ENCODE peak calls at places on chromosomes 5 and 9, in seven cellular contexts. One of them, this sample, is unnamed. For H3K36me3, the result is how much of the 10 kb centered on the place peaks cover.

GRCh38 chr5:1017691-1018455 is 9.3 kb downstream of the NKD2 start:
- DNase-seq in uterus: no peak
- DNase-seq in astrocyte: no peak
- DNase-seq in neural progenitor cell: no peak
- DNase-seq in PC-9: no peak
- DNase-seq in effector memory CD4-positive, alpha-beta T cell: no peak
- DNase-seq in cardiac muscle cell: no peak
- DNase-seq in this sample: peak

GRCh38 chr9:33179298-33179697 is 12.2 kb upstream of the B4GALT1 start:
- DNase-seq in uterus: no peak
- DNase-seq in astrocyte: no peak
- DNase-seq in effector memory CD4-positive, alpha-beta T cell: no peak
- DNase-seq in cardiac muscle cell: no peak
- DNase-seq in neural progenitor cell: no peak
- DNase-seq in PC-9: no peak
- DNase-seq in this sample: no peak

GRCh38 chr5:149667084-149667826 is 62.9 kb upstream of the PPARGC1B start:
- DNase-seq in uterus: no peak
- DNase-seq in effector memory CD4-positive, alpha-beta T cell: no peak
- DNase-seq in PC-9: peak
- DNase-seq in neural progenitor cell: peak
- DNase-seq in astrocyte: no peak
- DNase-seq in cardiac muscle cell: no peak
- DNase-seq in this sample: no peak

GRCh38 chr5:26482817-26483375 is 555.5 kb downstream of the CDH9 start:
- DNase-seq in uterus: no peak
- DNase-seq in astrocyte: no peak
- DNase-seq in effector memory CD4-positive, alpha-beta T cell: no peak
- DNase-seq in PC-9: peak
- DNase-seq in cardiac muscle cell: peak
- DNase-seq in neural progenitor cell: peak
- DNase-seq in this sample: no peak

GRCh38 chr9:14213504-14213903 is 100.4 kb downstream of the NFIB start:
- DNase-seq in uterus: no peak
- DNase-seq in cardiac muscle cell: no peak
- DNase-seq in effector memory CD4-positive, alpha-beta T cell: no peak
- DNase-seq in PC-9: no peak
- DNase-seq in neural progenitor cell: no peak
- DNase-seq in astrocyte: no peak
- DNase-seq in this sample: no peak

GRCh38 chr5:8650197-8650596 is 781.2 kb downstream of the MTRR start:
- DNase-seq in PC-9: no peak
- DNase-seq in uterus: no peak
- DNase-seq in effector memory CD4-positive, alpha-beta T cell: no peak
- DNase-seq in astrocyte: peak
- DNase-seq in cardiac muscle cell: no peak
- DNase-seq in neural progenitor cell: no peak
- DNase-seq in this sample: no peak

GRCh38 chr5:73501406-73501805 is 3.2 kb downstream of the BTF3 start:
- DNase-seq in cardiac muscle cell: no peak
- DNase-seq in PC-9: no peak
- DNase-seq in neural progenitor cell: no peak
- DNase-seq in effector memory CD4-positive, alpha-beta T cell: no peak
- DNase-seq in astrocyte: no peak
- DNase-seq in uterus: no peak
- DNase-seq in this sample: no peak

GRCh38 chr9:134424818-134425217 is 98.6 kb downstream of the RXRA start:
- DNase-seq in PC-9: no peak
- DNase-seq in uterus: no peak
- DNase-seq in cardiac muscle cell: no peak
- DNase-seq in astrocyte: no peak
- DNase-seq in neural progenitor cell: no peak
- DNase-seq in effector memory CD4-positive, alpha-beta T cell: no peak
- DNase-seq in this sample: no peak

GRCh38 chr9:36470891-36471290 is 70.8 kb upstream of the RNF38 start:
- DNase-seq in PC-9: peak
- DNase-seq in astrocyte: peak
- DNase-seq in cardiac muscle cell: no peak
- DNase-seq in effector memory CD4-positive, alpha-beta T cell: peak
- DNase-seq in uterus: peak
- DNase-seq in neural progenitor cell: no peak
- DNase-seq in this sample: peak

GRCh38 chr9:136023401-136024225 is 62.4 kb upstream of the UBAC1 start:
- DNase-seq in uterus: peak
- DNase-seq in PC-9: no peak
- DNase-seq in neural progenitor cell: no peak
- DNase-seq in cardiac muscle cell: no peak
- DNase-seq in effector memory CD4-positive, alpha-beta T cell: no peak
- DNase-seq in astrocyte: peak
- DNase-seq in this sample: peak

GRCh38 chr9:17121264-17121663 is 13.6 kb upstream of the CNTLN start:
- DNase-seq in uterus: no peak
- DNase-seq in cardiac muscle cell: no peak
- DNase-seq in effector memory CD4-positive, alpha-beta T cell: no peak
- DNase-seq in PC-9: no peak
- DNase-seq in neural progenitor cell: no peak
- DNase-seq in astrocyte: no peak
- DNase-seq in this sample: no peak

GRCh38 chr9:132748450-132748849 is 78.2 kb downstream of the GTF3C4 start:
- DNase-seq in cardiac muscle cell: no peak
- DNase-seq in uterus: no peak
- DNase-seq in PC-9: no peak
- DNase-seq in astrocyte: no peak
- DNase-seq in effector memory CD4-positive, alpha-beta T cell: no peak
- DNase-seq in neural progenitor cell: no peak
- DNase-seq in this sample: no peak

GRCh38 chr5:76576468-76576867 is 46.7 kb downstream of the F2RL2 start:
- DNase-seq in neural progenitor cell: no peak
- DNase-seq in uterus: no peak
- DNase-seq in PC-9: no peak
- DNase-seq in cardiac muscle cell: no peak
- DNase-seq in effector memory CD4-positive, alpha-beta T cell: no peak
- DNase-seq in astrocyte: no peak
- DNase-seq in this sample: no peak

GRCh38 chr5:76571595-76571994 is 51.6 kb downstream of the F2RL2 start:
- DNase-seq in uterus: no peak
- DNase-seq in astrocyte: no peak
- DNase-seq in effector memory CD4-positive, alpha-beta T cell: no peak
- DNase-seq in cardiac muscle cell: no peak
- DNase-seq in PC-9: no peak
- DNase-seq in neural progenitor cell: no peak
- DNase-seq in this sample: no peak
- H3K4me3 ChIP-seq in uterus: no peak
- H3K4me3 ChIP-seq in astrocyte: no peak
- H3K4me3 ChIP-seq in effector memory CD4-positive, alpha-beta T cell: no peak
- H3K4me3 ChIP-seq in cardiac muscle cell: no peak
- H3K4me3 ChIP-seq in PC-9: no peak
- H3K4me3 ChIP-seq in neural progenitor cell: no peak
- H3K4me3 ChIP-seq in this sample: no peak

GRCh38 chr9:104747565-104748358 is at the start of gene NIPSNAP3A:
- DNase-seq in astrocyte: peak
- DNase-seq in PC-9: peak
- DNase-seq in neural progenitor cell: peak
- DNase-seq in cardiac muscle cell: peak
- DNase-seq in uterus: peak
- DNase-seq in effector memory CD4-positive, alpha-beta T cell: peak
- DNase-seq in this sample: peak
- H3K27ac ChIP-seq in astrocyte: peak
- H3K27ac ChIP-seq in PC-9: peak
- H3K27ac ChIP-seq in neural progenitor cell: no peak
- H3K27ac ChIP-seq in cardiac muscle cell: peak
- H3K27ac ChIP-seq in uterus: peak
- H3K27ac ChIP-seq in effector memory CD4-positive, alpha-beta T cell: peak
- H3K27ac ChIP-seq in this sample: peak

DNA sequence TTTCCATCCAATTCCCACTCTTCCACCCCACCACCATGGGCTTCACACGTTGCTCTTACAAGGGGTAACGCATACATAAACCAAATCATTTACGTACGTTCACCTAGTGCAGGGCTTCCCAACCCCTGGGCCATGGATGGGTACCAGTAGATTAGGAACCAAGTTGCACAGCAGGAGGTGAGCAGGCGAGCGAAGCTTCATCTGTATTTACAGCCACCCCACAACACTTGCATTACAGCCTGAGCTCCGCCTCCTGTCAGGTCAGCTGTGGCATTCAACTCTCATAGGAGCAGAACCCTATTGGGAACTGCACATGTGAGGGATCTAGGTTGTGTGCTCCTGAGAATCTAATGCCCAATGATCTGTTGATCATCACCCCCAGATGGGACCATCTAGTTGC is 82.3 kb downstream of the CEMIP2 start:
- DNase-seq in uterus: no peak
- DNase-seq in PC-9: no peak
- DNase-seq in cardiac muscle cell: no peak
- DNase-seq in astrocyte: no peak
- DNase-seq in neural progenitor cell: no peak
- DNase-seq in effector memory CD4-positive, alpha-beta T cell: no peak
- DNase-seq in this sample: no peak
- H3K36me3 ChIP-seq in uterus: under half
- H3K36me3 ChIP-seq in PC-9: under half
- H3K36me3 ChIP-seq in cardiac muscle cell: under half
- H3K36me3 ChIP-seq in astrocyte: under half
- H3K36me3 ChIP-seq in neural progenitor cell: under half
- H3K36me3 ChIP-seq in effector memory CD4-positive, alpha-beta T cell: under half
- H3K36me3 ChIP-seq in this sample: under half

GRCh38 chr5:42991477-42992034 is 48.6 kb downstream of the ANXA2R start:
- DNase-seq in cardiac muscle cell: no peak
- DNase-seq in astrocyte: peak
- DNase-seq in neural progenitor cell: no peak
- DNase-seq in uterus: no peak
- DNase-seq in effector memory CD4-positive, alpha-beta T cell: no peak
- DNase-seq in PC-9: no peak
- DNase-seq in this sample: no peak

GRCh38 chr5:42990892-42991291 is 49.2 kb downstream of the ANXA2R start:
- DNase-seq in PC-9: no peak
- DNase-seq in cardiac muscle cell: no peak
- DNase-seq in uterus: no peak
- DNase-seq in effector memory CD4-positive, alpha-beta T cell: no peak
- DNase-seq in neural progenitor cell: no peak
- DNase-seq in astrocyte: no peak
- DNase-seq in this sample: no peak

GRCh38 chr5:42985129-42986037 is 54.7 kb downstream of the ANXA2R start:
- DNase-seq in cardiac muscle cell: no peak
- DNase-seq in PC-9: no peak
- DNase-seq in neural progenitor cell: no peak
- DNase-seq in uterus: no peak
- DNase-seq in astrocyte: peak
- DNase-seq in effector memory CD4-positive, alpha-beta T cell: no peak
- DNase-seq in this sample: no peak

GRCh38 chr5:42989198-42989597 is 50.9 kb downstream of the ANXA2R start:
- DNase-seq in neural progenitor cell: no peak
- DNase-seq in cardiac muscle cell: no peak
- DNase-seq in PC-9: no peak
- DNase-seq in astrocyte: no peak
- DNase-seq in effector memory CD4-positive, alpha-beta T cell: no peak
- DNase-seq in uterus: no peak
- DNase-seq in this sample: no peak

DNA sequence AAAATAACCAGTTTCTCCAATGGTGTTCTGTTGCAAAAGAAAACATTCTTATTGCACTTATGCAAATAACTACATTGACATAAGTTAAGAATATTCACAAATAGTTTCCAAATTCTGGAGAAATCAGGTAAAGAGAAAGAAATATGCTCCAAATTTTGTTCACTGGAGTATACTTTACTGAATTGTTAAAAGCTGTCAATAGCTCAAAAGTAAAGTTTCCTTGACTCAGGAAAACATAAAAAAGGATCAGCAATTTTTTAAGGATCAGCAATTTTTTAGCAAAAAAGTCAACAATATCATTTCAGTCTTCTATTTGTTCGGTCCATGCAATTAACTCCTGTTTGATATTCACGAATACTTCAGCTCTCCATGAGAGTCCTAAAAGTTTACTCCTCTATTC is 51.6 kb downstream of the ANXA2R start:
- DNase-seq in effector memory CD4-positive, alpha-beta T cell: no peak
- DNase-seq in cardiac muscle cell: no peak
- DNase-seq in uterus: no peak
- DNase-seq in PC-9: no peak
- DNase-seq in astrocyte: no peak
- DNase-seq in neural progenitor cell: no peak
- DNase-seq in this sample: no peak
- H3K4me3 ChIP-seq in effector memory CD4-positive, alpha-beta T cell: peak
- H3K4me3 ChIP-seq in cardiac muscle cell: no peak
- H3K4me3 ChIP-seq in uterus: no peak
- H3K4me3 ChIP-seq in PC-9: no peak
- H3K4me3 ChIP-seq in astrocyte: no peak
- H3K4me3 ChIP-seq in neural progenitor cell: no peak
- H3K4me3 ChIP-seq in this sample: no peak

GRCh38 chr5:45826055-45826454 is 129.9 kb upstream of the HCN1 start:
- DNase-seq in effector memory CD4-positive, alpha-beta T cell: no peak
- DNase-seq in neural progenitor cell: no peak
- DNase-seq in uterus: no peak
- DNase-seq in astrocyte: no peak
- DNase-seq in cardiac muscle cell: no peak
- DNase-seq in PC-9: no peak
- DNase-seq in this sample: no peak
- H3K27ac ChIP-seq in effector memory CD4-positive, alpha-beta T cell: no peak
- H3K27ac ChIP-seq in neural progenitor cell: no peak
- H3K27ac ChIP-seq in uterus: no peak
- H3K27ac ChIP-seq in astrocyte: no peak
- H3K27ac ChIP-seq in cardiac muscle cell: no peak
- H3K27ac ChIP-seq in PC-9: no peak
- H3K27ac ChIP-seq in this sample: no peak

GRCh38 chr5:172897691-172898512 is 61.3 kb upstream of the RPL26L1 start:
- DNase-seq in astrocyte: peak
- DNase-seq in cardiac muscle cell: no peak
- DNase-seq in neural progenitor cell: peak
- DNase-seq in uterus: no peak
- DNase-seq in PC-9: no peak
- DNase-seq in effector memory CD4-positive, alpha-beta T cell: no peak
- DNase-seq in this sample: no peak

GRCh38 chr5:172901012-172901780 is 58.0 kb upstream of the RPL26L1 start:
- DNase-seq in uterus: peak
- DNase-seq in neural progenitor cell: no peak
- DNase-seq in cardiac muscle cell: peak
- DNase-seq in astrocyte: peak
- DNase-seq in effector memory CD4-positive, alpha-beta T cell: no peak
- DNase-seq in PC-9: no peak
- DNase-seq in this sample: peak

GRCh38 chr5:172898513-172899369 is 60.5 kb upstream of the RPL26L1 start:
- DNase-seq in effector memory CD4-positive, alpha-beta T cell: no peak
- DNase-seq in PC-9: no peak
- DNase-seq in astrocyte: no peak
- DNase-seq in neural progenitor cell: no peak
- DNase-seq in uterus: no peak
- DNase-seq in cardiac muscle cell: no peak
- DNase-seq in this sample: no peak

GRCh38 chr5:172901788-172902496 is 57.3 kb upstream of the RPL26L1 start:
- DNase-seq in PC-9: no peak
- DNase-seq in cardiac muscle cell: peak
- DNase-seq in astrocyte: peak
- DNase-seq in neural progenitor cell: no peak
- DNase-seq in effector memory CD4-positive, alpha-beta T cell: no peak
- DNase-seq in uterus: peak
- DNase-seq in this sample: no peak

DNA sequence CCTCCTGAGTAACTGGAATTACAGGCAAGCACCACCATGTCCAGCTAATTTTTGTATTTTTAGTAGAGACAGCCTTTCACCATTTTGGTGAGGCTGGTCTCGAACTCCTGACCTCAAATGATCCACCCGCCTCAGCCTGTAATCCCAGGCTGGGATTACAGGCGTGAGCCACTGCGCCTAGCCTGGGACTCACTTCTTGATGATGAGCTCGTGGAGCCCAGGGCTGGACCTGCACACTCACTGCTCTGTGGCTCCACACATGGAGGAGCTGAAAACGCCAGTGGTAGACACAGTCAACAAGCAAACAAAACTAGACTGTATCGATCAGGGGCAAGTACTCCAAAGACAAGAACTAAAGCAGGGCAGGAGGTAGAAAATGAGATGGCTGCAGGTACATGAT is 59.8 kb upstream of the RPL26L1 start:
- DNase-seq in neural progenitor cell: no peak
- DNase-seq in cardiac muscle cell: no peak
- DNase-seq in PC-9: no peak
- DNase-seq in astrocyte: no peak
- DNase-seq in effector memory CD4-positive, alpha-beta T cell: no peak
- DNase-seq in uterus: no peak
- DNase-seq in this sample: no peak
- H3K36me3 ChIP-seq in neural progenitor cell: under half
- H3K36me3 ChIP-seq in cardiac muscle cell: under half
- H3K36me3 ChIP-seq in PC-9: under half
- H3K36me3 ChIP-seq in astrocyte: under half
- H3K36me3 ChIP-seq in effector memory CD4-positive, alpha-beta T cell: under half
- H3K36me3 ChIP-seq in uterus: under half
- H3K36me3 ChIP-seq in this sample: under half

This sample was measured in left ventricle myocardium inferior.